ENCODE peak calls at places on chromosomes 5 and 9, in seven cellular contexts. C is glomerular endothelial cell; H is HCEC 1CT; Z is T follicular helper cell; X is activated CD8-positive, alpha-beta memory T cell treated with anti-CD3 and anti-CD28 coated beads for 1 hour; R is mucosa of descending colon; O is WERI-Rb-1. N is an unnamed sample.

GRCh38 chr5:1729641-1730486 is 69.8 kb downstream of the MRPL36 start:
- DNase-seq in C (no peak), Z (no peak), R (no peak), X (no peak), O (peak; percentile 3), H (no peak), N (no peak)

GRCh38 chr5:123090641-123091257 is 1.7 kb downstream of the PRDM6 start:
- DNase-seq in H (no peak), O (no peak), R (no peak), Z (no peak), C (no peak), X (no peak), N (no peak)

GRCh38 chr5:164013077-164013670 is 507.8 kb downstream of the MAT2B start:
- DNase-seq in C (peak; percentile 88), X (no peak), R (no peak), Z (no peak), O (peak; percentile 64), H (peak; percentile 59), N (no peak)

GRCh38 chr9:1005043-1005667 is 28.7 kb downstream of the DMRT3 start:
- DNase-seq in R (no peak), C (no peak), O (peak; percentile 50), X (no peak), H (peak; percentile 69), Z (no peak), N (no peak)

GRCh38 chr5:125582358-125582757 is 835.9 kb upstream of the ZNF608 start:
- DNase-seq in R (no peak), Z (no peak), X (no peak), O (no peak), C (no peak), H (peak; percentile 38), N (no peak)

GRCh38 chr9:16321461-16322119 is 548.9 kb downstream of the BNC2 start:
- DNase-seq in R (no peak), H (peak; percentile 69), Z (no peak), X (no peak), O (no peak), C (no peak), N (no peak)

GRCh38 chr5:149681922-149682321 is 48.2 kb upstream of the PPARGC1B start:
- DNase-seq in R (no peak), X (no peak), H (no peak), Z (no peak), O (no peak), C (no peak), N (no peak)

GRCh38 chr9:125747053-125747764 is at the start of gene PBX3:
- DNase-seq in Z (peak; percentile 42), X (no peak), C (no peak), H (peak; percentile 46), O (peak; percentile 75), R (peak; percentile 76), N (no peak)

GRCh38 chr5:42514759-42515158 is 91.5 kb downstream of the GHR start:
- DNase-seq in C (no peak), X (no peak), R (no peak), H (no peak), Z (no peak), O (no peak), N (no peak)

GRCh38 chr9:128631636-128632035 is 25.0 kb downstream of the DYNC2I2 start:
- DNase-seq in R (no peak), X (no peak), O (no peak), Z (no peak), H (no peak), C (no peak), N (no peak)

GRCh38 chr9:122464633-122465567 is 12.8 kb downstream of the OR1J1 start:
- DNase-seq in H (peak; percentile 88), Z (peak; percentile 38), R (peak; percentile 57), C (peak; percentile 87), O (peak; percentile 80), X (peak; percentile 29), N (peak; percentile 62)

GRCh38 chr9:133980864-133981588 is 11.1 kb downstream of the VAV2 start:
- DNase-seq in O (no peak), X (no peak), H (no peak), Z (no peak), R (peak; percentile 16), C (no peak), N (no peak)

GRCh38 chr5:116130471-116130870 is 45.6 kb downstream of the COMMD10 start:
- DNase-seq in H (peak; percentile 68), R (no peak), C (no peak), X (no peak), Z (no peak), O (no peak), N (no peak)

GRCh38 chr9:124477211-124478013 is 27.2 kb downstream of the ADGRD2 start:
- DNase-seq in Z (no peak), C (no peak), R (no peak), O (no peak), X (no peak), H (no peak), N (peak; percentile 32)

GRCh38 chr5:131316822-131317221 is 53.0 kb downstream of the CDC42SE2 start:
- DNase-seq in Z (no peak), R (no peak), C (no peak), O (no peak), H (no peak), X (no peak), N (no peak)

GRCh38 chr5:151222769-151223446 is 984 bp downstream of the CCDC69 start:
- DNase-seq in H (no peak), Z (no peak), X (no peak), R (peak; percentile 55), O (no peak), C (no peak), N (no peak)

GRCh38 chr9:124209279-124209678 is 48.5 kb upstream of the NEK6 start:
- DNase-seq in R (no peak), Z (no peak), X (no peak), C (no peak), H (no peak), O (no peak), N (no peak)

GRCh38 chr9:114319147-114319546 is 3.8 kb upstream of the ORM1 start:
- DNase-seq in C (no peak), X (no peak), O (peak; percentile 6), Z (no peak), H (no peak), R (no peak), N (no peak)

GRCh38 chr5:102722930-102723329 is 32.2 kb upstream of the PAM start:
- DNase-seq in O (no peak), X (no peak), R (no peak), H (peak; percentile 82), C (no peak), Z (no peak), N (no peak)

GRCh38 chr9:87567566-87567965 is 69.9 kb downstream of the DAPK1 start:
- DNase-seq in X (no peak), O (no peak), H (no peak), Z (no peak), C (no peak), R (no peak), N (no peak)

GRCh38 chr5:149645236-149645635 is 63.9 kb downstream of the ARHGEF37 start:
- DNase-seq in X (no peak), C (no peak), R (no peak), O (no peak), Z (no peak), H (no peak), N (no peak)

GRCh38 chr9:115042781-115043509 is 75.0 kb downstream of the TNC start:
- DNase-seq in R (no peak), X (no peak), H (no peak), Z (no peak), O (no peak), C (no peak), N (no peak)

GRCh38 chr5:26569929-26570258 is 468.5 kb downstream of the CDH9 start:
- DNase-seq in H (no peak), O (no peak), R (no peak), C (no peak), Z (no peak), X (no peak), N (no peak)

GRCh38 chr5:118224546-118224945 is 763.8 kb downstream of the DTWD2 start:
- DNase-seq in X (no peak), R (no peak), O (no peak), H (peak; percentile 47), C (no peak), Z (no peak), N (no peak)

GRCh38 chr5:171579849-171580505 is 160.5 kb downstream of the FGF18 start:
- DNase-seq in H (no peak), Z (no peak), X (no peak), C (no peak), O (no peak), R (no peak), N (no peak)

GRCh38 chr9:89999534-90000370 is 394.9 kb downstream of the GADD45G start:
- DNase-seq in C (no peak), O (peak; percentile 52), X (no peak), R (peak; percentile 88), H (no peak), Z (no peak), N (peak; percentile 75)

GRCh38 chr5:168939131-168939530 is 360.0 kb upstream of the PANK3 start:
- DNase-seq in O (no peak), H (no peak), R (no peak), X (no peak), C (no peak), Z (no peak), N (no peak)